ENCODE peak calls at places on chromosomes 2 and 18, in four cellular contexts. D is H9, N is endodermal cell, Q is Peyer's patch. Y is an unnamed sample.
A peak's percentile ranks its signal among the peaks of the same experiment; 100 is the strongest.

GRCh38 chr2:48358982-48359381 is 171.0 kb upstream of the STON1 start:
- DNase-seq in D (no peak), N (no peak), Q (no peak), Y (no peak)

GRCh38 chr2:138787053-138787666 is 7.0 kb upstream of the NXPH2 start:
- DNase-seq in D (no peak), N (peak; percentile 55), Q (no peak), Y (peak; percentile 30)

GRCh38 chr18:6755107-6755506 is 25.6 kb downstream of the ARHGAP28 start:
- DNase-seq in D (no peak), N (no peak), Q (no peak), Y (no peak)

GRCh38 chr2:38438133-38438532 is 61.1 kb upstream of the ATL2 start:
- DNase-seq in D (no peak), N (no peak), Q (no peak), Y (no peak)

GRCh38 chr2:15992457-15993231 is 52.3 kb downstream of the MYCN start:
- DNase-seq in D (no peak), N (no peak), Q (no peak), Y (no peak)

GRCh38 chr2:164560181-164560792 is 61.0 kb downstream of the GRB14 start:
- DNase-seq in D (no peak), N (no peak), Q (no peak), Y (peak; percentile 17)

GRCh38 chr2:47094519-47095155 is 60.5 kb downstream of the STPG4 start:
- DNase-seq in D (no peak), N (no peak), Q (no peak), Y (no peak)

GRCh38 chr2:85579266-85579935 is 2.0 kb downstream of the VAMP8 start:
- DNase-seq in D (peak; percentile 48), N (peak; percentile 96), Q (no peak), Y (no peak)

GRCh38 chr18:48396561-48396960 is 12.6 kb downstream of the ZBTB7C start:
- DNase-seq in D (no peak), N (no peak), Q (no peak), Y (no peak)

GRCh38 chr2:98809878-98810587 is 79.1 kb upstream of the MGAT4A start:
- DNase-seq in D (no peak), N (no peak), Q (no peak), Y (no peak)

GRCh38 chr2:29114841-29115609 is at the start of gene CLIP4:
- DNase-seq in D (no peak), N (peak; percentile 72), Q (peak; percentile 56), Y (no peak)

GRCh38 chr2:152493417-152493816 is 158.4 kb downstream of the FMNL2 start:
- DNase-seq in D (no peak), N (no peak), Q (no peak), Y (no peak)

GRCh38 chr2:46939596-46940359 is 24.2 kb upstream of the MCFD2 start:
- DNase-seq in D (no peak), N (no peak), Q (no peak), Y (no peak)

GRCh38 chr18:50569930-50570329 is 10.0 kb downstream of the MAPK4 start:
- DNase-seq in D (no peak), N (no peak), Q (no peak), Y (no peak)

GRCh38 chr2:154912215-154912614 is 213.7 kb downstream of the KCNJ3 start:
- DNase-seq in D (no peak), N (no peak), Q (peak; percentile 75), Y (no peak)

GRCh38 chr18:1026930-1027329 is 122.3 kb downstream of the ADCYAP1 start:
- DNase-seq in D (no peak), N (no peak), Q (no peak), Y (no peak)

GRCh38 chr2:106044021-106044420 is 150.1 kb downstream of the UXS1 start:
- DNase-seq in D (no peak), N (no peak), Q (no peak), Y (no peak)

GRCh38 chr18:75455249-75456183 is 28.0 kb upstream of the SMIM21 start:
- DNase-seq in D (peak; percentile 49), N (peak; percentile 82), Q (no peak), Y (no peak)

GRCh38 chr2:60819155-60819862 is 62.1 kb upstream of the REL start:
- DNase-seq in D (no peak), N (no peak), Q (no peak), Y (no peak)

GRCh38 chr2:110149330-110150220 is 34.0 kb upstream of the MALL start:
- DNase-seq in D (no peak), N (no peak), Q (no peak), Y (peak; percentile 77)

GRCh38 chr2:97699765-97700444 is 13.5 kb upstream of the ZAP70 start:
- DNase-seq in D (peak; percentile 76), N (peak; percentile 92), Q (no peak), Y (peak; percentile 65)

GRCh38 chr2:231371430-231372054 is 24.0 kb upstream of the B3GNT7 start:
- DNase-seq in D (no peak), N (no peak), Q (no peak), Y (no peak)

GRCh38 chr2:206011018-206011614 is 74.9 kb downstream of the INO80D start:
- DNase-seq in D (no peak), N (no peak), Q (no peak), Y (no peak)